ENCODE peak calls at places on chromosomes 11 and 22, in nine cellular contexts. D is activated effector memory CD4-positive, alpha-beta T cell treated with anti-CD3 and anti-CD28 coated beads, Interleukin-2, amount 50 U/mL, for 16 hours; A is stimulated activated CD4-positive, alpha-beta T cell treated with anti-CD3 and anti-CD28 coated beads, Interleukin-1b, Interleukin-23, amount 100 ng/mL, for 24 hours; N is right cardiac atrium; P is MV-4-11; W is hippocampal formation; B is stimulated activated effector memory CD8-positive, alpha-beta T cell treated with anti-CD3 and anti-CD28 coated beads, Interleukin-12 subunit alpha, Interleukin-12 subunit beta, amount 100 ng/mL, for 72 hours; C is dermis microvascular lymphatic vessel endothelial cell; R is lung. Q is an unnamed sample.
A peak's percentile ranks its signal among the peaks of the same experiment; 100 is the strongest.

GRCh38 chr22:27206001-27206746 is 548.8 kb downstream of the MIAT start:
- DNase-seq in N (no peak), D (no peak), P (no peak), W (no peak), A (no peak), C (no peak), B (no peak), R (no peak), Q (no peak)

GRCh38 chr11:83836883-83837654 is 550.9 kb upstream of the CCDC90B start:
- DNase-seq in P (no peak), R (peak; percentile 30), B (no peak), W (peak; percentile 50), A (no peak), D (no peak), N (no peak), C (peak; percentile 43), Q (peak; percentile 7)

GRCh38 chr11:21710791-21711190 is 482.1 kb upstream of the ANO5 start:
- DNase-seq in C (no peak), N (no peak), W (no peak), D (no peak), R (no peak), P (no peak), A (no peak), B (no peak), Q (no peak)

GRCh38 chr11:74326665-74327064 is 15.2 kb upstream of the P4HA3 start:
- DNase-seq in R (no peak), B (no peak), N (no peak), A (no peak), C (peak; percentile 58), W (no peak), P (no peak), D (no peak), Q (no peak)

GRCh38 chr11:115848614-115849013 is 344.4 kb upstream of the CADM1 start:
- DNase-seq in C (no peak), N (no peak), B (no peak), P (peak; percentile 87), D (no peak), A (no peak), W (no peak), R (no peak), Q (no peak)

GRCh38 chr11:128481135-128481534 is 106.2 kb downstream of the ETS1 start:
- DNase-seq in B (no peak), P (peak; percentile 32), R (no peak), D (no peak), N (no peak), C (no peak), A (no peak), W (no peak), Q (peak; percentile 87)

GRCh38 chr11:100730266-100730665 is 43.2 kb downstream of the ARHGAP42 start:
- DNase-seq in W (no peak), N (no peak), P (no peak), D (no peak), B (no peak), A (no peak), R (no peak), C (no peak), Q (peak; percentile 52)

GRCh38 chr11:66069715-66070603 is at the start of gene PACS1:
- DNase-seq in W (peak; percentile 57), N (peak; percentile 91), A (peak; percentile 57), C (peak; percentile 81), D (peak; percentile 92), B (peak; percentile 68), P (peak; percentile 33), R (peak; percentile 80), Q (no peak)

GRCh38 chr11:107496011-107496410 is 38.4 kb upstream of the CWF19L2 start:
- DNase-seq in C (peak; percentile 73), P (no peak), W (no peak), R (no peak), N (no peak), D (no peak), A (no peak), B (no peak), Q (peak; percentile 87)

GRCh38 chr11:119340335-119341221 is at the start of gene C1QTNF5:
- DNase-seq in R (peak; percentile 77), B (no peak), A (no peak), C (peak; percentile 91), N (peak; percentile 91), W (peak; percentile 71), P (no peak), D (no peak), Q (no peak)

GRCh38 chr11:103222801-103223200 is 113.6 kb downstream of the DYNC2H1 start:
- DNase-seq in P (no peak), R (no peak), A (no peak), C (no peak), N (no peak), B (no peak), W (no peak), D (no peak), Q (no peak)

GRCh38 chr11:9722023-9722422 is 58.1 kb downstream of the SWAP70 start:
- DNase-seq in R (no peak), D (no peak), C (no peak), A (no peak), N (no peak), B (no peak), W (no peak), P (no peak), Q (no peak)

GRCh38 chr22:30828187-30829155 is 133.8 kb downstream of the OSBP2 start:
- DNase-seq in D (no peak), C (no peak), W (no peak), R (no peak), B (no peak), P (no peak), A (no peak), N (no peak), Q (no peak)

GRCh38 chr11:39374963-39375698 is 2084.3 kb downstream of the LRRC4C start:
- DNase-seq in N (no peak), A (no peak), B (no peak), R (no peak), C (peak; percentile 4), W (no peak), P (no peak), D (no peak), Q (no peak)

GRCh38 chr11:73317373-73317772 is 9.3 kb downstream of the ARHGEF17 start:
- DNase-seq in P (no peak), R (peak; percentile 61), B (no peak), D (no peak), A (no peak), C (no peak), W (peak; percentile 74), N (peak; percentile 81), Q (no peak)

GRCh38 chr11:27392715-27393114 is 29.7 kb upstream of the CCDC34 start:
- DNase-seq in W (no peak), A (no peak), D (no peak), C (peak; percentile 65), B (no peak), R (no peak), N (no peak), P (no peak), Q (no peak)